ENCODE peak calls at places on chromosomes 11 and 22, in six cellular contexts. One of them, this sample, is unnamed.

GRCh38 chr11:75338516-75339218 is 12.8 kb downstream of the ARRB1 start:
- DNase-seq in hypothalamus: no peak
- DNase-seq in HEK293T: no peak
- DNase-seq in ascending aorta: no peak
- DNase-seq in activated CD8-positive, alpha-beta memory T cell treated with anti-CD3 and anti-CD28 coated beads, Interleukin-2, amount 50 U/mL, for 4 hours: no peak
- DNase-seq in NCI-H1105: no peak
- DNase-seq in this sample: no peak

GRCh38 chr22:30934053-30934452 is 34.5 kb downstream of the MORC2 start:
- DNase-seq in hypothalamus: no peak
- DNase-seq in HEK293T: no peak
- DNase-seq in ascending aorta: no peak
- DNase-seq in activated CD8-positive, alpha-beta memory T cell treated with anti-CD3 and anti-CD28 coated beads, Interleukin-2, amount 50 U/mL, for 4 hours: no peak
- DNase-seq in NCI-H1105: no peak
- DNase-seq in this sample: no peak

GRCh38 chr11:123481647-123482046 is 51.6 kb downstream of the GRAMD1B start:
- DNase-seq in hypothalamus: no peak
- DNase-seq in HEK293T: no peak
- DNase-seq in ascending aorta: no peak
- DNase-seq in activated CD8-positive, alpha-beta memory T cell treated with anti-CD3 and anti-CD28 coated beads, Interleukin-2, amount 50 U/mL, for 4 hours: no peak
- DNase-seq in NCI-H1105: no peak
- DNase-seq in this sample: no peak

GRCh38 chr11:77636738-77637344 is 753 bp downstream of the CLNS1A start:
- DNase-seq in hypothalamus: no peak
- DNase-seq in HEK293T: no peak
- DNase-seq in ascending aorta: no peak
- DNase-seq in activated CD8-positive, alpha-beta memory T cell treated with anti-CD3 and anti-CD28 coated beads, Interleukin-2, amount 50 U/mL, for 4 hours: no peak
- DNase-seq in NCI-H1105: peak
- DNase-seq in this sample: no peak

GRCh38 chr11:79413258-79413657 is 27.6 kb downstream of the TENM4 start:
- DNase-seq in hypothalamus: peak
- DNase-seq in HEK293T: peak
- DNase-seq in ascending aorta: peak
- DNase-seq in activated CD8-positive, alpha-beta memory T cell treated with anti-CD3 and anti-CD28 coated beads, Interleukin-2, amount 50 U/mL, for 4 hours: no peak
- DNase-seq in NCI-H1105: peak
- DNase-seq in this sample: no peak

GRCh38 chr22:42357634-42358296 is 74.4 kb downstream of the NFAM1 start:
- DNase-seq in hypothalamus: no peak
- DNase-seq in HEK293T: no peak
- DNase-seq in ascending aorta: no peak
- DNase-seq in activated CD8-positive, alpha-beta memory T cell treated with anti-CD3 and anti-CD28 coated beads, Interleukin-2, amount 50 U/mL, for 4 hours: no peak
- DNase-seq in NCI-H1105: no peak
- DNase-seq in this sample: no peak

GRCh38 chr11:58685973-58686720 is 45.6 kb downstream of the GLYAT start:
- DNase-seq in hypothalamus: no peak
- DNase-seq in HEK293T: no peak
- DNase-seq in ascending aorta: no peak
- DNase-seq in activated CD8-positive, alpha-beta memory T cell treated with anti-CD3 and anti-CD28 coated beads, Interleukin-2, amount 50 U/mL, for 4 hours: no peak
- DNase-seq in NCI-H1105: no peak
- DNase-seq in this sample: no peak

GRCh38 chr11:117175104-117175503 is 3.4 kb upstream of the SIDT2 start:
- DNase-seq in hypothalamus: no peak
- DNase-seq in HEK293T: no peak
- DNase-seq in ascending aorta: no peak
- DNase-seq in activated CD8-positive, alpha-beta memory T cell treated with anti-CD3 and anti-CD28 coated beads, Interleukin-2, amount 50 U/mL, for 4 hours: no peak
- DNase-seq in NCI-H1105: no peak
- DNase-seq in this sample: no peak

GRCh38 chr11:110921742-110922200 is 209.5 kb upstream of the ARHGAP20 start:
- DNase-seq in hypothalamus: no peak
- DNase-seq in HEK293T: no peak
- DNase-seq in ascending aorta: no peak
- DNase-seq in activated CD8-positive, alpha-beta memory T cell treated with anti-CD3 and anti-CD28 coated beads, Interleukin-2, amount 50 U/mL, for 4 hours: no peak
- DNase-seq in NCI-H1105: no peak
- DNase-seq in this sample: no peak

GRCh38 chr11:46237248-46238077 is 40.0 kb upstream of the CREB3L1 start:
- DNase-seq in hypothalamus: peak
- DNase-seq in HEK293T: peak
- DNase-seq in ascending aorta: no peak
- DNase-seq in activated CD8-positive, alpha-beta memory T cell treated with anti-CD3 and anti-CD28 coated beads, Interleukin-2, amount 50 U/mL, for 4 hours: peak
- DNase-seq in NCI-H1105: no peak
- DNase-seq in this sample: peak

GRCh38 chr11:118916842-118917388 is 8.8 kb downstream of the BCL9L start:
- DNase-seq in hypothalamus: no peak
- DNase-seq in HEK293T: peak
- DNase-seq in ascending aorta: no peak
- DNase-seq in activated CD8-positive, alpha-beta memory T cell treated with anti-CD3 and anti-CD28 coated beads, Interleukin-2, amount 50 U/mL, for 4 hours: no peak
- DNase-seq in NCI-H1105: no peak
- DNase-seq in this sample: no peak

GRCh38 chr11:112596324-112596723 is 335.7 kb upstream of the PLET1 start:
- DNase-seq in hypothalamus: no peak
- DNase-seq in HEK293T: no peak
- DNase-seq in ascending aorta: no peak
- DNase-seq in activated CD8-positive, alpha-beta memory T cell treated with anti-CD3 and anti-CD28 coated beads, Interleukin-2, amount 50 U/mL, for 4 hours: no peak
- DNase-seq in NCI-H1105: no peak
- DNase-seq in this sample: no peak

GRCh38 chr11:27300974-27301373 is 62.0 kb downstream of the CCDC34 start:
- DNase-seq in hypothalamus: no peak
- DNase-seq in HEK293T: no peak
- DNase-seq in ascending aorta: no peak
- DNase-seq in activated CD8-positive, alpha-beta memory T cell treated with anti-CD3 and anti-CD28 coated beads, Interleukin-2, amount 50 U/mL, for 4 hours: no peak
- DNase-seq in NCI-H1105: no peak
- DNase-seq in this sample: no peak

GRCh38 chr11:30016588-30017363 is at the start of gene KCNA4:
- DNase-seq in hypothalamus: peak
- DNase-seq in HEK293T: peak
- DNase-seq in ascending aorta: no peak
- DNase-seq in activated CD8-positive, alpha-beta memory T cell treated with anti-CD3 and anti-CD28 coated beads, Interleukin-2, amount 50 U/mL, for 4 hours: no peak
- DNase-seq in NCI-H1105: peak
- DNase-seq in this sample: no peak

GRCh38 chr22:27881404-27881803 is 37.7 kb downstream of the PITPNB start:
- DNase-seq in hypothalamus: peak
- DNase-seq in HEK293T: no peak
- DNase-seq in ascending aorta: no peak
- DNase-seq in activated CD8-positive, alpha-beta memory T cell treated with anti-CD3 and anti-CD28 coated beads, Interleukin-2, amount 50 U/mL, for 4 hours: no peak
- DNase-seq in NCI-H1105: no peak
- DNase-seq in this sample: no peak

GRCh38 chr11:113407163-113407562 is 19.6 kb downstream of the ANKK1 start:
- DNase-seq in hypothalamus: no peak
- DNase-seq in HEK293T: no peak
- DNase-seq in ascending aorta: no peak
- DNase-seq in activated CD8-positive, alpha-beta memory T cell treated with anti-CD3 and anti-CD28 coated beads, Interleukin-2, amount 50 U/mL, for 4 hours: no peak
- DNase-seq in NCI-H1105: no peak
- DNase-seq in this sample: no peak

GRCh38 chr11:75369846-75370245 is 18.4 kb upstream of the ARRB1 start:
- DNase-seq in hypothalamus: no peak
- DNase-seq in HEK293T: no peak
- DNase-seq in ascending aorta: no peak
- DNase-seq in activated CD8-positive, alpha-beta memory T cell treated with anti-CD3 and anti-CD28 coated beads, Interleukin-2, amount 50 U/mL, for 4 hours: no peak
- DNase-seq in NCI-H1105: no peak
- DNase-seq in this sample: peak

GRCh38 chr11:115933564-115933963 is 429.3 kb upstream of the CADM1 start:
- DNase-seq in hypothalamus: no peak
- DNase-seq in HEK293T: no peak
- DNase-seq in ascending aorta: no peak
- DNase-seq in activated CD8-positive, alpha-beta memory T cell treated with anti-CD3 and anti-CD28 coated beads, Interleukin-2, amount 50 U/mL, for 4 hours: no peak
- DNase-seq in NCI-H1105: no peak
- DNase-seq in this sample: no peak

GRCh38 chr22:31828739-31829138 is 74.9 kb downstream of the DEPDC5 start:
- DNase-seq in hypothalamus: no peak
- DNase-seq in HEK293T: no peak
- DNase-seq in ascending aorta: no peak
- DNase-seq in activated CD8-positive, alpha-beta memory T cell treated with anti-CD3 and anti-CD28 coated beads, Interleukin-2, amount 50 U/mL, for 4 hours: no peak
- DNase-seq in NCI-H1105: no peak
- DNase-seq in this sample: no peak

GRCh38 chr11:122807731-122808485 is 30.4 kb upstream of the CRTAM start:
- DNase-seq in hypothalamus: no peak
- DNase-seq in HEK293T: no peak
- DNase-seq in ascending aorta: no peak
- DNase-seq in activated CD8-positive, alpha-beta memory T cell treated with anti-CD3 and anti-CD28 coated beads, Interleukin-2, amount 50 U/mL, for 4 hours: no peak
- DNase-seq in NCI-H1105: no peak
- DNase-seq in this sample: no peak

GRCh38 chr11:118691926-118692830 is 12.7 kb upstream of the TREH start:
- DNase-seq in hypothalamus: no peak
- DNase-seq in HEK293T: no peak
- DNase-seq in ascending aorta: no peak
- DNase-seq in activated CD8-positive, alpha-beta memory T cell treated with anti-CD3 and anti-CD28 coated beads, Interleukin-2, amount 50 U/mL, for 4 hours: peak
- DNase-seq in NCI-H1105: no peak
- DNase-seq in this sample: no peak

GRCh38 chr11:1772270-1773130 is 8.8 kb upstream of the CTSD start:
- DNase-seq in hypothalamus: no peak
- DNase-seq in HEK293T: peak
- DNase-seq in ascending aorta: no peak
- DNase-seq in activated CD8-positive, alpha-beta memory T cell treated with anti-CD3 and anti-CD28 coated beads, Interleukin-2, amount 50 U/mL, for 4 hours: peak
- DNase-seq in NCI-H1105: no peak
- DNase-seq in this sample: peak

GRCh38 chr22:46369716-46370583 is 34.4 kb downstream of the TRMU start:
- DNase-seq in hypothalamus: no peak
- DNase-seq in HEK293T: no peak
- DNase-seq in ascending aorta: no peak
- DNase-seq in activated CD8-positive, alpha-beta memory T cell treated with anti-CD3 and anti-CD28 coated beads, Interleukin-2, amount 50 U/mL, for 4 hours: no peak
- DNase-seq in NCI-H1105: no peak
- DNase-seq in this sample: no peak

GRCh38 chr22:40040927-40041326 is 46.2 kb downstream of the FAM83F start:
- DNase-seq in hypothalamus: no peak
- DNase-seq in HEK293T: no peak
- DNase-seq in ascending aorta: no peak
- DNase-seq in activated CD8-positive, alpha-beta memory T cell treated with anti-CD3 and anti-CD28 coated beads, Interleukin-2, amount 50 U/mL, for 4 hours: no peak
- DNase-seq in NCI-H1105: peak
- DNase-seq in this sample: no peak

GRCh38 chr11:73193251-73194033 is 24.6 kb upstream of the P2RY2 start:
- DNase-seq in hypothalamus: no peak
- DNase-seq in HEK293T: no peak
- DNase-seq in ascending aorta: no peak
- DNase-seq in activated CD8-positive, alpha-beta memory T cell treated with anti-CD3 and anti-CD28 coated beads, Interleukin-2, amount 50 U/mL, for 4 hours: no peak
- DNase-seq in NCI-H1105: no peak
- DNase-seq in this sample: peak

GRCh38 chr11:107785401-107785800 is 73.2 kb downstream of the SLC35F2 start:
- DNase-seq in hypothalamus: no peak
- DNase-seq in HEK293T: no peak
- DNase-seq in ascending aorta: no peak
- DNase-seq in activated CD8-positive, alpha-beta memory T cell treated with anti-CD3 and anti-CD28 coated beads, Interleukin-2, amount 50 U/mL, for 4 hours: no peak
- DNase-seq in NCI-H1105: no peak
- DNase-seq in this sample: no peak

GRCh38 chr11:112963368-112963955 is 2.2 kb downstream of the NCAM1 start:
- DNase-seq in hypothalamus: no peak
- DNase-seq in HEK293T: no peak
- DNase-seq in ascending aorta: no peak
- DNase-seq in activated CD8-positive, alpha-beta memory T cell treated with anti-CD3 and anti-CD28 coated beads, Interleukin-2, amount 50 U/mL, for 4 hours: no peak
- DNase-seq in NCI-H1105: peak
- DNase-seq in this sample: no peak